ENCODE peak calls at places on chromosomes 12 and 14, in seven cellular contexts. M is ovary; C is psoas muscle; L is hepatocyte; P is CD8-positive, alpha-beta T cell; F is HL-60; H is sigmoid colon. N is an unnamed sample.

GRCh38 chr14:60648169-60648933 is 926 bp downstream of the SIX1 start:
- DNase-seq in M (no peak), H (no peak), C (peak), L (peak), F (no peak), P (no peak), N (no peak)

GRCh38 chr12:2092890-2093289 is 40.1 kb downstream of the CACNA1C start:
- DNase-seq in P (no peak), L (no peak), F (no peak), M (no peak), H (no peak), C (no peak), N (no peak)

GRCh38 chr14:65312859-65313258 is 99.7 kb upstream of the FUT8 start:
- DNase-seq in H (no peak), C (no peak), L (no peak), F (no peak), M (no peak), P (no peak), N (no peak)

GRCh38 chr12:120229583-120230325 is 28.8 kb upstream of the RPLP0 start:
- DNase-seq in P (no peak), H (peak), L (peak), C (no peak), F (no peak), M (no peak), N (no peak)

GRCh38 chr12:10153271-10154144 is 18.4 kb downstream of the OLR1 start:
- DNase-seq in F (peak), P (peak), H (peak), L (peak), C (peak), M (peak), N (peak)

GRCh38 chr12:124463341-124463861 is 104.0 kb downstream of the NCOR2 start:
- DNase-seq in L (peak), M (no peak), F (no peak), P (no peak), H (no peak), C (no peak), N (peak)

GRCh38 chr12:47811581-47812484 is 7.9 kb downstream of the HDAC7 start:
- DNase-seq in H (peak), P (no peak), C (peak), M (peak), F (no peak), L (no peak), N (no peak)

GRCh38 chr12:79595273-79595672 is 95.5 kb downstream of the PAWR start:
- DNase-seq in P (no peak), H (no peak), C (no peak), F (no peak), M (no peak), L (no peak), N (no peak)

GRCh38 chr12:50598321-50598862 is 93.6 kb downstream of the DIP2B start:
- DNase-seq in M (no peak), F (no peak), L (no peak), H (no peak), C (no peak), P (no peak), N (peak)
- H3K4me3 ChIP-seq in M (no peak), F (no peak), L (no peak), H (no peak), C (no peak), P (no peak), N (no peak)

GRCh38 chr12:109944975-109945374 is 44.9 kb downstream of the TCHP start:
- DNase-seq in F (no peak), P (no peak), C (no peak), M (peak), L (no peak), H (no peak), N (no peak)
- TF ChIP-seq CTCF in F (no peak), P (no peak), C (no peak), M (no peak), L (no peak), H (no peak), N (no peak)

GRCh38 chr12:11649413-11650278 is at the start of gene ETV6:
- DNase-seq in P (peak), M (peak), H (peak), F (peak), C (peak), L (peak), N (no peak)

GRCh38 chr12:11651785-11652184 is 2.3 kb downstream of the ETV6 start:
- DNase-seq in F (no peak), L (no peak), M (no peak), P (no peak), C (no peak), H (no peak), N (no peak)

GRCh38 chr12:11651377-11651776 is 1.9 kb downstream of the ETV6 start:
- DNase-seq in M (no peak), P (no peak), L (no peak), C (no peak), F (no peak), H (no peak), N (no peak)

GRCh38 chr12:11650697-11651281 is 1.3 kb downstream of the ETV6 start:
- DNase-seq in P (no peak), H (no peak), L (peak), C (no peak), F (peak), M (no peak), N (no peak)

DNA sequence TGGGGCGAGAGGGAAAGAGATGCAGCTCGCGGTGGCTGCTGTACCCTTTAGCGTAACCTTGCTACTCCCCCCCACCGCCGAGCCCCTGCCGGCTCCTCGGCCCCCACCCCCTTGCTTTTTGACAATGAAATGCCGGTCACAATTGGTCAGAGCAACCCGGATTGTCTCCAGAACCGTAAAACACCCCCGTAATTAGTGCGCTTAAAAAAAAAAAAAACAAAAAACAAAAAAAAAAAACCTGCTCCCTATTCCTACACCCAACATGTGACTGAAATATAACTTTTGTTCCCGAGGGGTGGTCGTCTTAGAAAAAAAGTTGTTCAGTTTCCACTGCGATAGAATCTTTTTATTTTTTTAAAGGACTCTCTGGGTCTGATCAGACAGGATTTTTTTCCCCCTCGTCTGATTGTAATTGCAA is 814 bp downstream of the ETV6 start:
- DNase-seq in M (no peak), H (no peak), L (no peak), C (no peak), F (no peak), P (no peak), N (no peak)
- H3K27ac ChIP-seq in M (peak), H (peak), L (peak), C (peak), F (peak), P (peak), N (peak)

DNA sequence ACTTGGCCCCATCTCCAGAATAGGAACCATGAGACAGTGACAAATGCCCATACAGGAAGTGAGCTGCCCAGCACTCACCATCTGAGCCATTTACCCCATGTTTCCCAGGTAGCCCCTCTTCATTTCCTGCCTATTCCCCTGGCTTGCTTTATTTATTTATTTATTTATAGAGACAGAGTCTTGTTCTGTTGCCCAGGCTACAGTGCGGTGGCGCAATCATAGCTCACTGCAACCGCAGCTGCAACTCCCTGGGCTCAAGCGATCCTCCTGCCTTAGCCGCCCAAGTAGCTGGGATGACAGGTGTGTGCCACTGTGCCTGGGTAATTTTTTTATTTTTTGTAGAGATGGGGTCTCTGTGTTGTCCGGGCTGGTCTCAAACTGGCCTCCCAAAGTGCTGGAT is 71.3 kb downstream of the RIN3 start:
- DNase-seq in C (no peak), P (no peak), F (peak), H (peak), M (no peak), L (no peak), N (no peak)
- H3K4me3 ChIP-seq in C (no peak), P (no peak), F (no peak), H (no peak), M (no peak), L (no peak), N (no peak)

GRCh38 chr12:121232977-121233627 is 23.2 kb downstream of the P2RX4 start:
- DNase-seq in F (no peak), M (no peak), C (peak), H (no peak), P (no peak), L (no peak), N (no peak)
- TF ChIP-seq CTCF in F (no peak), M (no peak), C (no peak), H (no peak), P (no peak), L (no peak), N (no peak)

DNA sequence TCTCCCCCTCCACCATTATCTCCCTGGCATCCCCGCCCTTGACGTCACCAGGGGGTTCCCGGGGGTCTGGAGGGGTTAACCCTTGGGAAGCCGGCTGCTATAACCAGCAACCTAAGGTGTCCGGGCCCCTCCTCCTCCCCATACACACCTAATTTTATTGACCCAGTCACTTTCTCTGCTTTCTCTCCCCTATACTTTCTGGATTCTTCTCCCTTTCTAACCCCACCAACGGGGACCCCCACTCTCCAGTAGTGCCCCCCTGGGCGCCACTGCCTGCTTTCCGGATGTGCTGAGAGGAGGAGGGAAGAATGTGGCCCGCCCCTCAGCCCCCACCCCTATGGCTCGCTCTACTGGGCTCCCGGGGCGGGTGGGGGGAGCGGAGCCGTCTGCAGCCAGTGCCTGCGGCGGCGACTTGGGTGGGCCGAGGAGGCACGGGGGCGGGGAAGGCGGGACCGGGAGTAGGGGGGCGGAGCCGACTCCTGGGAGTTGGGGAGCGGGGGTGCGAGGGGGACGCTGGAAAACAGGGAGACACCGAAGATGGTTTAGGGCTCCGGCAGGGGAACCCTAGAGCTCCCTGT is 1.8 kb downstream of the GLI1 start:
- DNase-seq in L (peak), F (no peak), C (peak), P (peak), M (peak), H (peak), N (no peak)
- H3K27ac ChIP-seq in L (peak), F (no peak), C (no peak), P (no peak), M (peak), H (peak), N (no peak)

GRCh38 chr12:131347732-131348131 is 363.2 kb upstream of the SFSWAP start:
- DNase-seq in F (no peak), L (no peak), C (no peak), M (no peak), H (no peak), P (no peak), N (no peak)
- H3K4me3 ChIP-seq in F (no peak), L (no peak), C (no peak), M (no peak), H (no peak), P (no peak), N (no peak)

GRCh38 chr12:54858562-54858961 is 4.2 kb downstream of the MUCL1 start:
- DNase-seq in H (no peak), F (no peak), M (no peak), P (no peak), L (no peak), C (no peak), N (no peak)
- TF ChIP-seq CTCF in H (no peak), F (no peak), M (no peak), P (no peak), L (no peak), C (no peak), N (no peak)